ENCODE peak calls at places on chromosomes 11 and 22, in four cellular contexts. G is K562, F is HepG2, W is GM12878. A is an unnamed sample.

GRCh38 chr11:118415739-118416068 is 14.3 kb downstream of the ATP5MG start:
- DNase-seq in F (no peak), G (peak; percentile 94), W (no peak), A (peak; percentile 46)

GRCh38 chr22:19483481-19484244 is 3.9 kb downstream of the CDC45 start:
- DNase-seq in G (no peak), W (no peak), F (no peak), A (no peak)

GRCh38 chr11:65574147-65574962 is 1.5 kb upstream of the EHBP1L1 start:
- DNase-seq in W (peak; percentile 82), G (peak; percentile 96), F (peak; percentile 70), A (peak; percentile 90)

GRCh38 chr11:130403301-130403804 is 25.1 kb downstream of the ADAMTS8 start:
- DNase-seq in W (no peak), G (no peak), F (no peak), A (no peak)

GRCh38 chr11:28621648-28622215 is 513.5 kb downstream of the METTL15 start:
- DNase-seq in F (no peak), W (no peak), G (no peak), A (no peak)

GRCh38 chr22:42688241-42688913 is 32.3 kb downstream of the A4GALT start:
- DNase-seq in W (no peak), F (peak; percentile 57), G (peak; percentile 45), A (peak; percentile 48)

GRCh38 chr11:68402355-68403031 is 58.1 kb upstream of the PPP6R3 start:
- DNase-seq in W (no peak), F (no peak), G (no peak), A (peak; percentile 59)

GRCh38 chr11:16095756-16096155 is 260.6 kb downstream of the SOX6 start:
- DNase-seq in G (no peak), F (no peak), W (no peak), A (no peak)

GRCh38 chr11:76802621-76803020 is 19.5 kb downstream of the TSKU start:
- DNase-seq in F (no peak), W (no peak), G (no peak), A (no peak)

GRCh38 chr11:68974421-68975194 is 6.2 kb downstream of the MRGPRD start:
- DNase-seq in F (no peak), G (peak; percentile 70), W (no peak), A (peak; percentile 19)

GRCh38 chr22:40396882-40397281 is 26.5 kb downstream of the SGSM3 start:
- DNase-seq in W (no peak), F (no peak), G (no peak), A (peak; percentile 36)

GRCh38 chr11:35162795-35163194 is 23.8 kb downstream of the CD44 start:
- DNase-seq in F (no peak), W (no peak), G (no peak), A (no peak)

GRCh38 chr11:19472679-19473078 is 231.9 kb upstream of the E2F8 start:
- DNase-seq in G (no peak), W (peak; percentile 19), F (no peak), A (no peak)
- TF ChIP-seq ETV6 in G (no peak), W (no peak), F (no peak), A (no peak)

GRCh38 chr11:47070769-47071168 is 105.9 kb downstream of the ARFGAP2 start:
- DNase-seq in F (no peak), W (no peak), G (no peak), A (no peak)

GRCh38 chr11:47067401-47067800 is 109.3 kb downstream of the ARFGAP2 start:
- DNase-seq in W (no peak), G (peak; percentile 13), F (no peak), A (no peak)

GRCh38 chr11:47071341-47071740 is 105.3 kb downstream of the ARFGAP2 start:
- DNase-seq in W (no peak), G (no peak), F (no peak), A (no peak)

GRCh38 chr11:47071871-47072270 is 104.8 kb downstream of the ARFGAP2 start:
- DNase-seq in F (no peak), W (no peak), G (no peak), A (no peak)
- TF ChIP-seq ETV6 in F (no peak), W (no peak), G (no peak), A (no peak)

GRCh38 chr11:122715883-122716282 is 60.4 kb downstream of the UBASH3B start:
- DNase-seq in W (no peak), F (no peak), G (no peak), A (no peak)

GRCh38 chr11:122720482-122720881 is 65.0 kb downstream of the UBASH3B start:
- DNase-seq in F (no peak), W (no peak), G (no peak), A (no peak)

GRCh38 chr11:122714021-122714420 is 58.5 kb downstream of the UBASH3B start:
- DNase-seq in F (no peak), G (no peak), W (no peak), A (no peak)

GRCh38 chr11:122714484-122714883 is 59.0 kb downstream of the UBASH3B start:
- DNase-seq in G (no peak), F (no peak), W (no peak), A (no peak)

DNA sequence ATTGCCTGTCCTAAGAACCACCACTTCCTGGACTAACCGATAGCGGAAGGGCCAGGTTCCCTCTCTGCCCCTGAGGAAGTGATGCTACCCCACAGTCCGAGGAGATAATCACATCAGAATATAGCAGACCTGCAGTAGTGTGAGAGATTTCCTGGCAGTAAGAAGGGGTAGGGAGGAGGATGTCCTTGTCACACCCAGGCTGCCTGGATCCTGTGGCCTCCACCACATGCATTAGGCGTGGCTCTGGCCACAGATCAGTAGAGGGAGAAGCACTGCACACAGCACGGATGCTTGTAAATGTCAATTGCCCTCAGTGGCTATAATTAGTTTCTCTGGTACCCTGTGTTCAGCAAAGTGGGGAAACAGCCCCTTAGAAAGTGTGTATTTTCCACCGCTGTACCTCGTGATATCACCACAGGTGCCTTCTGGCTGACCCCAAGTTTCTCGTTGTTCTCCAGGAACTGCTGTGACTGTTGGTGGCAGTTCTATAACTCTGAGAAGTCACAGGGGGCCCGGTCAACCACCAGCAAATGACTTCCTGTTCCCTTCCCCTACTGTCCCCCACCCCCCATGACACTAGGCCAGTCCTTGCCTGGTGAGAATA is 61.8 kb downstream of the UBASH3B start:
- DNase-seq in F (no peak), W (peak; percentile 73), G (no peak), A (no peak)
- TF ChIP-seq ETV6 in F (no peak), W (no peak), G (no peak), A (no peak)

DNA sequence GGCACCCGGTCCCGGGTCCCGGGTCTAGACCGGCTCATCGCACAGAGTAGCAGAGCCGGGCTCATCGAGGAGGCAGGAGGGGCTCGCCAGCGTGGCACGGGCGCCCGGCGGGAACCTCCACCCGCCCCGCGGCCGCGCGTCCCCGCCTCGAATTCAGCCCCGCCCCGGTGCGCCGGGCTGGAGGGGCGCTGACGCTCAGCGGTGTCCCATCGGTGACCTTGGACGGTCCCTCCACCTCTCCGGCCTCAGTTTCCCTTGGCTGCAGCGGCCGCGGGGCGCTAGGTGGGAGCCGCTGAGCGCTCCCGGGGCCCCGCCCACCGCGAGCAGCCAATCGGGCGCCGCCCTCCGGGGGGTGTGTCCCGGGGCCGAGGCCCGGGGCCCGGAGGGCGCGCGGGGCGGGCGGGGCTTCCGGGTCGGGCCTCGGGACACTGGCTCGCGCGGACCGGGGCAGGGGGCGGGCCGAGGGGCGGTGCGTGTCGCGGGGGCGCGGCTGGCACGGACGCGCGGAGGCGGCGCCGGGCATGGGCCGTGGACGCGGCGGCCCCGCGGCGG is at the start of gene PPARA:
- DNase-seq in F (peak; percentile 46), G (peak; percentile 77), W (no peak), A (peak; percentile 64)
- TF ChIP-seq ETV6 in F (no peak), G (no peak), W (no peak), A (no peak)

DNA sequence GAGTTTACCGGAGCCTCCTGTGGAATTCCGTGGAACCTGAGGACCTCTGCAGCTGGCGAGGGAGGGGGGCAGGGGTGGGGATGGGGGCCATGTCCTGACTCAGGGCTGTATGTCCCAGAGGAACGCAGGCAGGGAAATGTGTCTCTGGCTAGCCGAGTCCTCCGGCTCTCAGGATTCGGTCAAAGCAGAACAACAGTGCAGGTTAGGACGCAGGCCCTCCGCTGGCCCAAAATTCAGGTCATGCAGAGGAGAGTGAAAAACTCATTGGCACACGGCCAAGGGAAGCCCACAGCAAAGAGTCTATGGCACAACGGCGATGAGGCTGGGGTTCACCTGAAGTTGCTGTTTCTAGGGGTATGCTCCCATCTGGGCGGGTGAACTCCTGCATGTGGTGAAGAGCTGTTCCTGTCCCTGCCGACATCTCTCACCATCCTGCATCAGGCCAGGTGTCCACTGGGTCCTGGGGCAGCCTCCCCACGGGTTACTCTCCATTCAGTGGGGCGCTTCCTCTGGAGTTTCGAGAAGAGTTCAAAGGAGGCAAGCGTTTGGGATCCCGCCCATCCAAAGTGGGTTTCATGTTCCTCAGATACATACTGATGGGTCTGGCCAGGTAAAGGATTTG is 1055.3 kb downstream of the BRD1 start:
- DNase-seq in W (no peak), G (no peak), F (no peak), A (no peak)
- TF ChIP-seq ETV6 in W (no peak), G (no peak), F (no peak), A (no peak)

A was measured in WTC11.